ENCODE peak calls at places on chromosomes 5 and 9, in five cellular contexts. Z, S, Q, K and N are unnamed samples.

GRCh38 chr9:21933865-21934264 is 60.3 kb downstream of the CDKN2A start:
- DNase-seq in Z (no peak), S (no peak), Q (no peak), K (peak; percentile 67), N (no peak)

GRCh38 chr5:153432583-153432982 is 57.9 kb upstream of the GRIA1 start:
- DNase-seq in Z (no peak), S (no peak), Q (no peak), K (no peak), N (no peak)

GRCh38 chr5:169970911-169971436 is 9.3 kb downstream of the INSYN2B start:
- DNase-seq in Z (peak; percentile 82), S (no peak), Q (no peak), K (peak; percentile 94), N (no peak)

GRCh38 chr9:9004844-9005243 is 1205.3 kb upstream of the DMAC1 start:
- DNase-seq in Z (no peak), S (no peak), Q (no peak), K (no peak), N (no peak)

GRCh38 chr5:87916320-87916719 is 352.3 kb downstream of the TMEM161B start:
- DNase-seq in Z (no peak), S (no peak), Q (peak; percentile 16), K (no peak), N (no peak)

GRCh38 chr5:65835191-65835590 is 91.2 kb upstream of the ERBIN start:
- DNase-seq in Z (no peak), S (no peak), Q (no peak), K (no peak), N (no peak)

GRCh38 chr9:128340691-128341434 is 536 bp downstream of the SLC27A4 start:
- DNase-seq in Z (peak; percentile 83), S (no peak), Q (peak; percentile 37), K (no peak), N (no peak)

GRCh38 chr5:178426326-178427130 is 163.7 kb downstream of the COL23A1 start:
- DNase-seq in Z (peak; percentile 49), S (no peak), Q (no peak), K (no peak), N (no peak)

GRCh38 chr9:35831040-35831439 is 2.0 kb downstream of the TMEM8B start:
- DNase-seq in Z (no peak), S (no peak), Q (no peak), K (no peak), N (no peak)

GRCh38 chr9:14170392-14170931 is 143.5 kb downstream of the NFIB start:
- DNase-seq in Z (no peak), S (no peak), Q (no peak), K (no peak), N (no peak)